ENCODE peak calls at places on chromosomes 12 and 14, in four cellular contexts. V is cardiac muscle cell, D is neural progenitor cell, Q is progenitor cell of endocrine pancreas. E is an unnamed sample.

GRCh38 chr12:73677520-73678291 is 859.9 kb upstream of the ATXN7L3B start:
- DNase-seq in V (no peak), D (no peak), Q (no peak), E (no peak)

GRCh38 chr14:74275265-74275841 is 27.4 kb downstream of the ABCD4 start:
- DNase-seq in V (peak; percentile 30), D (no peak), Q (no peak), E (no peak)

GRCh38 chr14:67426983-67427601 is 15.1 kb upstream of the PLEK2 start:
- DNase-seq in V (peak; percentile 89), D (peak; percentile 85), Q (peak; percentile 69), E (peak; percentile 61)

GRCh38 chr14:87332001-87332400 is 661.0 kb downstream of the GALC start:
- DNase-seq in V (no peak), D (no peak), Q (no peak), E (no peak)

GRCh38 chr12:59708059-59708458 is 112.2 kb downstream of the SLC16A7 start:
- DNase-seq in V (no peak), D (no peak), Q (no peak), E (no peak)

GRCh38 chr14:23829736-23830474 is 123.7 kb upstream of the DHRS4 start:
- DNase-seq in V (no peak), D (no peak), Q (no peak), E (no peak)

GRCh38 chr14:83969998-83970397 is 1559.9 kb upstream of the FLRT2 start:
- DNase-seq in V (no peak), D (no peak), Q (no peak), E (no peak)

GRCh38 chr12:101945361-101946232 is 68.2 kb downstream of the DRAM1 start:
- DNase-seq in V (no peak), D (no peak), Q (no peak), E (no peak)

GRCh38 chr14:74649673-74650072 is 37.6 kb upstream of the LTBP2 start:
- DNase-seq in V (no peak), D (no peak), Q (no peak), E (no peak)

GRCh38 chr12:94193623-94194022 is 45.2 kb downstream of the PLXNC1 start:
- DNase-seq in V (no peak), D (no peak), Q (no peak), E (no peak)

GRCh38 chr12:94198469-94198868 is 50.1 kb downstream of the PLXNC1 start:
- DNase-seq in V (no peak), D (no peak), Q (no peak), E (no peak)

GRCh38 chr12:94192506-94192905 is 44.1 kb downstream of the PLXNC1 start:
- DNase-seq in V (no peak), D (no peak), Q (no peak), E (no peak)

GRCh38 chr12:94193168-94193567 is 44.8 kb downstream of the PLXNC1 start:
- DNase-seq in V (no peak), D (no peak), Q (no peak), E (no peak)

GRCh38 chr12:94195483-94195882 is 47.1 kb downstream of the PLXNC1 start:
- DNase-seq in V (no peak), D (no peak), Q (no peak), E (no peak)
- TF ChIP-seq CTCF in V (no peak), D (peak; percentile 23), Q (peak; percentile 33), E (no peak)

GRCh38 chr14:50057331-50057730 is 59.0 kb downstream of the VCPKMT start:
- DNase-seq in V (no peak), D (no peak), Q (no peak), E (no peak)

GRCh38 chr14:50058112-50058511 is 58.3 kb downstream of the VCPKMT start:
- DNase-seq in V (no peak), D (no peak), Q (no peak), E (no peak)

GRCh38 chr14:50056457-50056856 is 59.9 kb downstream of the VCPKMT start:
- DNase-seq in V (no peak), D (no peak), Q (no peak), E (no peak)

GRCh38 chr14:50053935-50054334 is 62.4 kb downstream of the VCPKMT start:
- DNase-seq in V (no peak), D (no peak), Q (no peak), E (no peak)

GRCh38 chr14:50055461-50056228 is 60.7 kb downstream of the VCPKMT start:
- DNase-seq in V (no peak), D (peak; percentile 10), Q (no peak), E (no peak)
- TF ChIP-seq CTCF in V (peak; percentile 19), D (peak; percentile 16), Q (no peak), E (no peak)

DNA sequence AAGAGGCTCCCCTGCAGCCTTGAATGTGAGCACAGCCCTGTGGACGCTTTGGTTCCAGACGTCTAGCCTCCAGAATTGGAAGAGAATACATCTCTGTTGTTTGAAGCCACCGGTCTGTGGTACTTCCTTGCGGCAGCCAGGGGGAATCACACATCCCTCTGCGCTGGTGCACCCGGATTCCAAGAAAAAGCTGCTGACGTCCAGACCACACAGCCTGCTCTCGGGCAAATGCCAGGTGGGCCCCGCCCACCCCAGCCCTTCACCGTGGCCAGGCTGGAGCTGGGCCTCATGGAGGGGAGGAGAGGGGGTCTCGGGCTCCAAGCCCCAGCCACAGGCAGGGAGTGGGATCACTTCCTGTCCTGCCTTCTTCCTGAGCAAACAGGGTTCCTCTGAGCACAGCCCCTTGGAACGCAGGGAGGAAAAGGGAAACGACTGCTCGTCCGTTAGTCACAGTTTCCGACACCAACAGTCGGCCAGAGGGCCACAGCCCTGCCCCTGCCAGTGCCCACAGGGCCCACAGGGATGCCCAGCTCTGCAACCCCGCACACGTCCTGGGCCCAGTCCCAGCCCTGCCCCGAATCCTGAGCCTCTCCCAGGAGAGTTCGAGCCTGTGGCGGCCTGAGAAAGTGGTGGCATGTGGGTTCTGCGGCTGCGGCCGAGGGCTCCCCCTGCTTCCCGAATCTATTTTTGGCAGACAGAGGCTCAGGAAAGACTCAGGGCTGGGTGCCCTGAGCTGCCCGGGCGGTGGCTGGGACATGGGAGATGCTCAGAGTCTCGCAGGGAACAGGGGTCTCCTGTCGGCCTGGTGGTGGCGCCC is 85.3 kb downstream of the RFLNA start:
- DNase-seq in V (no peak), D (peak; percentile 48), Q (no peak), E (no peak)
- TF ChIP-seq CTCF in V (peak; percentile 66), D (peak; percentile 28), Q (no peak), E (no peak)

GRCh38 chr14:76943072-76943471 is 85.4 kb downstream of the IRF2BPL start:
- DNase-seq in V (no peak), D (no peak), Q (no peak), E (no peak)
- TF ChIP-seq CTCF in V (no peak), D (no peak), Q (no peak), E (no peak)

DNA sequence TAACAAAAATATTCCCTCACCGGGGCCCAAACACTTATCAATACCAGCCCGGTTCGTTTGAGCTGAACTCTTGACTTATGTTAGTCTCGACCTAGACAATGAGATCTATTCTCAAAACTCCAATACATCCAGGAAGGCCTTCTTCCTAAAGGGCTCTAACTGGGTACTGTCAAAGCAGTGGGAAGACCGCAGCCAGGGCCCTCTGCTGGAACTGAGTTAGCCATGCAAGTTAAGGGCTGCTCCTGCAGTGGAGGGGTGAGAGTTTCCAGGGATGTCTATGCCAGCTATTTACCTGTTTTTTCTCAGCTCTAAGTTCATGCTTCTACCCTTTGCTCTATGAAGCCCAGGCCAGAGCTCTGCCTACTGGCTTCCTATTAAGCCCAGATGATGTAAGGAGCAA is 348.8 kb downstream of the GXYLT1 start:
- DNase-seq in V (peak; percentile 48), D (peak; percentile 46), Q (no peak), E (no peak)
- TF ChIP-seq CTCF in V (no peak), D (peak; percentile 53), Q (peak; percentile 38), E (no peak)

GRCh38 chr14:63361790-63362189 is 43.1 kb upstream of the GPHB5 start:
- DNase-seq in V (no peak), D (no peak), Q (no peak), E (no peak)
- TF ChIP-seq CTCF in V (no peak), D (no peak), Q (no peak), E (no peak)

GRCh38 chr14:45531022-45531421 is 278.0 kb upstream of the MIS18BP1 start:
- DNase-seq in V (no peak), D (no peak), Q (no peak), E (no peak)

DNA sequence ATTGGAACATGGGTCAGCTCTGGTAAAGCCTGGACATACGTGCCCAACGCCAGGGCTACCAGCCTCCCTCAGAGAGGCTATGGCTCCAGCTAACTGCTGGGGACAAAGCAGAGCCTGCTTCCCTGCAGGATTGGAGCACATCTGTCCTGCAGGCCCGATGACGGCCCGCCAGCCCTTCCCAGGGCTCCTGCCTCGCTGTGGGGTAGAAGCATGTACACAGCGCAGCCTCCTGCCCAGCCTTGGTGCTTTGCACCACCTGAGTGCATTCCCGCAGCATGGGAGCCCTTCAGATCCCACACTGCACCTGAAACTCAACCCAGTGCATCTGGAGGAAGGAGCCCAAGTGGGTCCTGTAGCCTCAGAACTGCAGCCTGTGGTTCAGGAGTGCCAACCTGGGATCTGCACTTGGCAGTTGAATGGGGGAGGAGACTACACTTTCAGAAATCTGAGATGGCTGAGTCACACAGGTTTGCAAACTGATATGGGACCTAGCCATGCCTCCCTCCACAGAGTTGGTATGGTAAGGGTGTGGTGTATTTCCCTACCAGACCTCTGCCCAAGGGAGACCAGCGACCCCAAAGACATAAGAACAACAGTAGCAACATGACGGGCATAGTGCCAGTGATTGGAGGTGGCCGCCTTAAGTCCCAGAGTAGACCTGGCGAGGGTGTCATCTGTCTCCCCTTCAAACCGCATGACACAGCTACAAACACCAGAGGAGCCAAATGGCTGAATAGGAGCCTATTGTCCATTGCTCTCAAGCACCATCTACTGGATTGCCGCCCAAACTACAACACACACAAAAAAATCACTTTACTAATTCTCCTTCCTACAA is 273.9 kb upstream of the MIS18BP1 start:
- DNase-seq in V (peak; percentile 70), D (peak; percentile 81), Q (no peak), E (no peak)
- TF ChIP-seq CTCF in V (no peak), D (peak; percentile 76), Q (peak; percentile 68), E (no peak)

GRCh38 chr12:43551971-43552559 is at the start of gene ADAMTS20:
- DNase-seq in V (peak; percentile 71), D (peak; percentile 96), Q (peak; percentile 73), E (no peak)
- TF ChIP-seq CTCF in V (no peak), D (peak; percentile 59), Q (peak; percentile 62), E (no peak)

GRCh38 chr12:56080556-56081138 is 682 bp downstream of the ERBB3 start:
- DNase-seq in V (peak; percentile 22), D (peak; percentile 45), Q (peak; percentile 21), E (no peak)
- TF ChIP-seq CTCF in V (no peak), D (no peak), Q (peak; percentile 9), E (no peak)